ENCODE peak calls at places on chromosomes 7 and 10, in seven cellular contexts. P is A549, C is epithelial cell of esophagus, U is GM23248, O is body of pancreas, I is neural progenitor cell, L is aorta. H is an unnamed sample.

GRCh38 chr7:107712906-107713305 is 31.0 kb upstream of the CBLL1 start:
- DNase-seq in C (peak), I (no peak), L (no peak), O (no peak), P (no peak), U (no peak), H (no peak)

GRCh38 chr10:90856964-90857634 is 740 bp downstream of the HTR7 start:
- DNase-seq in U (peak), L (peak), I (peak), P (no peak), O (no peak), C (peak), H (peak)

GRCh38 chr7:140485463-140486265 is 6.4 kb upstream of the MKRN1 start:
- DNase-seq in C (peak), U (no peak), I (no peak), L (no peak), O (no peak), P (no peak), H (no peak)

GRCh38 chr7:27102578-27103442 is at the start of gene HOXA2:
- DNase-seq in C (no peak), I (peak), L (peak), O (no peak), U (no peak), P (no peak), H (no peak)

GRCh38 chr10:58178811-58179210 is 88.9 kb downstream of the IPMK start:
- DNase-seq in U (peak), I (no peak), C (peak), L (no peak), P (no peak), O (no peak), H (no peak)

GRCh38 chr7:116786791-116787443 is 75.5 kb upstream of the CAPZA2 start:
- DNase-seq in L (no peak), C (peak), P (no peak), O (peak), U (peak), I (peak), H (no peak)

GRCh38 chr7:107659666-107660065 is 962 bp upstream of the SLC26A4 start:
- DNase-seq in O (no peak), I (no peak), C (peak), U (peak), L (no peak), P (no peak), H (no peak)

GRCh38 chr7:130379019-130379418 is 1.3 kb upstream of the CPA1 start:
- DNase-seq in U (no peak), P (no peak), I (no peak), O (peak), C (no peak), L (no peak), H (no peak)

GRCh38 chr7:57201021-57201894 is 69.0 kb upstream of the ZNF479 start:
- DNase-seq in L (no peak), C (no peak), U (no peak), P (no peak), O (no peak), I (no peak), H (no peak)

GRCh38 chr10:88090568-88091214 is 227.3 kb downstream of the PTEN start:
- DNase-seq in I (no peak), U (no peak), O (no peak), P (no peak), L (no peak), C (no peak), H (no peak)

GRCh38 chr7:2417981-2418481 is 14.6 kb downstream of the CHST12 start:
- DNase-seq in I (no peak), P (no peak), U (peak), L (no peak), O (no peak), C (no peak), H (no peak)

GRCh38 chr10:6128591-6129383 is 40.0 kb downstream of the RBM17 start:
- DNase-seq in O (no peak), U (peak), L (peak), P (no peak), C (peak), I (peak), H (peak)

GRCh38 chr10:80122746-80123145 is 9.8 kb upstream of the PLAC9 start:
- DNase-seq in I (no peak), P (no peak), U (peak), O (no peak), C (no peak), L (no peak), H (no peak)

GRCh38 chr10:114600067-114600466 is 58.0 kb downstream of the ABLIM1 start:
- DNase-seq in P (no peak), I (no peak), U (no peak), C (no peak), L (no peak), O (no peak), H (no peak)

GRCh38 chr10:70078329-70078728 is 25.7 kb downstream of the MACROH2A2 start:
- DNase-seq in I (no peak), P (no peak), C (peak), O (no peak), U (no peak), L (no peak), H (no peak)

GRCh38 chr10:61903991-61904350 is 2.5 kb downstream of the ARID5B start:
- DNase-seq in U (peak), O (no peak), P (no peak), L (no peak), C (no peak), I (no peak), H (no peak)

GRCh38 chr10:129971381-129972144 is 7.5 kb upstream of the EBF3 start:
- DNase-seq in C (peak), P (peak), U (peak), L (peak), O (peak), I (peak), H (no peak)

GRCh38 chr7:50791363-50791762 is 8.7 kb upstream of the GRB10 start:
- DNase-seq in I (peak), C (no peak), U (no peak), P (no peak), L (no peak), O (no peak), H (no peak)

GRCh38 chr7:36314491-36314890 is 75.2 kb upstream of the ANLN start:
- DNase-seq in U (no peak), C (no peak), I (no peak), L (no peak), O (no peak), P (no peak), H (no peak)

GRCh38 chr10:3103646-3104045 is 36.3 kb downstream of the PFKP start:
- DNase-seq in U (no peak), P (no peak), I (no peak), C (no peak), O (no peak), L (peak), H (no peak)

GRCh38 chr10:16809074-16809718 is 8.0 kb downstream of the RSU1 start:
- DNase-seq in L (no peak), C (peak), I (peak), P (no peak), O (peak), U (peak), H (peak)

GRCh38 chr10:99579971-99580370 is 40.3 kb downstream of the SLC25A28 start:
- DNase-seq in C (no peak), U (no peak), O (no peak), P (no peak), I (no peak), L (no peak), H (no peak)

GRCh38 chr7:45239486-45239885 is 81.9 kb downstream of the RAMP3 start:
- DNase-seq in C (peak), P (peak), I (no peak), L (no peak), U (peak), O (no peak), H (no peak)

GRCh38 chr10:8026349-8027259 is 27.9 kb upstream of the GATA3 start:
- DNase-seq in C (no peak), I (no peak), L (no peak), O (no peak), P (no peak), U (no peak), H (no peak)
- H3K4me3 ChIP-seq in C (no peak), I (no peak), L (no peak), O (no peak), P (peak), U (peak), H (no peak)

DNA sequence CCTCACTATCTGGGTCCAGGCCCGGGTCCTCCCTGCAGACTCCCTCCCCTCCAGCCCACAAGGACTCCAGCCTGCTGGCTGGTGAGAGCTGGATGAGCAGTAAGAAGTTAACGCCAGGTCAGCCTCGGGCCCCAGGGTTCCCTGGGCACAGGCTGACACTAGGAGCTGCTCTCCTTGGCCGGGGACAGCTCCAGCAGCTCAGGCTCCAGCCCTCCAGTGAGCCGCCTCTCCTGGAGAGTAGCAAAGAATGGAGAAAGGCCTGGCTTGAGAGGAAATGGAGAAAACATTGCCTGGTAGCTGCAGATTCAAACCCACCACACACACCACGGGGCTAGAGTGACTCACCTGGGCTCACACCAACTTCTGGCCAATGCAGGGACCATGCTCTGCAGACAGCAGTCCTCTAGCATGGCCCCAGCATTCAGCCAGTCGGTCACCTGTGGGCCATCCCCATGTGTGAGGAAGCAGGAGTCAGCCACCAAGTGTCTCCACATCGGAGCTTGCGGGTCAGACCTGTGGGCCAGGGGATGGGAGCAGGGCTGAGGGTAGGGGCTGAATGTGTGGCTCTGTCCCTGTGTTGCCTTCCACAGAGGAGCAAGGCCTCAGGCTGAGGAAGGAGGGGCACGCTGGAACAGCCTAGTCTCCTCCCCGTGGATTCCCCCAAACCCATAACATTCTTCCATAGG is 6.5 kb downstream of the SAP25 start:
- DNase-seq in U (peak), P (no peak), L (peak), I (no peak), C (no peak), O (no peak), H (no peak)
- H3K4me3 ChIP-seq in U (no peak), P (no peak), L (no peak), I (no peak), C (no peak), O (no peak), H (no peak)

GRCh38 chr10:23467024-23467423 is 28.1 kb downstream of the OTUD1 start:
- DNase-seq in P (no peak), C (no peak), I (no peak), O (no peak), U (no peak), L (no peak), H (no peak)
- H3K4me3 ChIP-seq in P (no peak), C (no peak), I (no peak), O (no peak), U (no peak), L (no peak), H (no peak)

GRCh38 chr7:15609287-15609686 is 47.5 kb upstream of the AGMO start:
- DNase-seq in O (no peak), L (no peak), P (no peak), U (no peak), C (no peak), I (no peak), H (no peak)

GRCh38 chr7:15607541-15608210 is 45.9 kb upstream of the AGMO start:
- DNase-seq in I (no peak), U (no peak), L (no peak), C (no peak), P (no peak), O (no peak), H (no peak)

GRCh38 chr7:15604166-15604565 is 42.4 kb upstream of the AGMO start:
- DNase-seq in L (no peak), U (no peak), O (no peak), C (no peak), P (no peak), I (no peak), H (no peak)

GRCh38 chr7:15603124-15603523 is 41.3 kb upstream of the AGMO start:
- DNase-seq in U (peak), L (no peak), I (no peak), P (no peak), C (peak), O (no peak), H (no peak)

DNA sequence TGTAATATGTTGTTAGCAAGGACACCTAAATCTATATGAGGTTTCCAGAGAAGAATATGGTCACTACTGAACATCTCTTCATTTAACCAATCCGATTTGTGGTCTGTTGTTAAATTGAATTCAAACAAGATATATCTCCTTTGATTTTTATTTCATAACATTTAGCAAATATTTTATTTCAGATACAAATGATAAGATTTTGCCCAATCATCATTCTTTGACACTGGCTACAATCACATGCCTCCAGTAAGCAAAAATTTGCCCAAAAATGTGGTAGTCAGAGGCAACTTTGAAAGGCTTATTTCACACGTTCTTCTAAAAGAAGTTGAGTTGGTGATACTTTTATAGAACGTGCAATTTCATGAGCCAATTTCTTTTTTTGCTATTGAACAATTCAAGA is 44.7 kb upstream of the AGMO start:
- DNase-seq in I (no peak), O (no peak), P (no peak), L (no peak), U (no peak), C (no peak), H (no peak)
- H3K4me3 ChIP-seq in I (no peak), O (no peak), P (no peak), L (no peak), U (no peak), C (no peak), H (no peak)

DNA sequence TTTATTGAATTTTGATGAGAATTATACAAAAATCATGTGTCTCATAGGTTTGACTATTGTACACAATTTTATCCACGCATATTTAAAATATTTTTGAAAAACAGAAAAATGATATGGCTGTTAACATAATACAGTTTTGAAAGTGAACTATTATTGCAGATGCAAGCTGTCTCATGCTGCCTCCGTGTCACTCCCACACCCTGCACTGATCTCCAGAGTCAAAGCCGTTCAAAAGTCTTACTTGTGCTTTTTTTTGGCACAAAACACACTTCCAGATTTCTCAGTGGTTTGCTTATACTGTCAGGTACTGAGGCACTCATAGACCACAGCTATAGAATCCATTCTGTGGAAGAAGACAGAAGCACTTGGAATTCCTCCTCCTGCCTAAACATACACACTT is 243.1 kb upstream of the ADARB2 start:
- DNase-seq in C (no peak), L (no peak), I (no peak), U (no peak), O (no peak), P (no peak), H (no peak)
- H3K4me3 ChIP-seq in C (no peak), L (no peak), I (no peak), U (no peak), O (no peak), P (no peak), H (no peak)

DNA sequence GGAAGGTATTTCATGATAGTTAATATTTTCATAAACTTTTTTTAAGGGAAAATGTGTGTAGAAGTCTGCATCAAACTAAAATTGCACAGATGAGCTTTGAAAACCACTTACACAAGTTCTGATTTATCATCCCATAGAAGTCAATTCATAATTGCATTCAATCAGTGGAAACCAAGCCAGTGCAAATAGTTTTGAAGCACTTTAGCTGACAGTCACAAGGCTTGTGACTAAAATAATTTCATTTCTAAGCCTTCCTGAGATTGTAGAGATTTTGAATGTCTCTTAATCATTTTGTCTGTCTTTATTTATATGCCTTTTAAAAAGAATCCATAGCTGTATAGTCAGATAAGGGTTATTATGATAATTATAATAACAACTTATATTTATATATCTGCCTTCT is 41.4 kb downstream of the EXOC4 start:
- DNase-seq in P (no peak), C (no peak), I (no peak), O (no peak), U (no peak), L (no peak), H (no peak)
- H3K4me3 ChIP-seq in P (no peak), C (no peak), I (no peak), O (no peak), U (no peak), L (no peak), H (no peak)

GRCh38 chr7:75809396-75809795 is 4.2 kb downstream of the CCL24 start:
- DNase-seq in C (no peak), I (no peak), U (no peak), O (no peak), P (no peak), L (no peak), H (no peak)

GRCh38 chr7:75804705-75805104 is 8.9 kb downstream of the CCL24 start:
- DNase-seq in P (no peak), I (no peak), O (no peak), L (no peak), C (no peak), U (no peak), H (no peak)

GRCh38 chr7:75808106-75808505 is 5.5 kb downstream of the CCL24 start:
- DNase-seq in U (no peak), C (no peak), L (no peak), O (no peak), P (no peak), I (no peak), H (no peak)

GRCh38 chr7:75806560-75807307 is 6.9 kb downstream of the CCL24 start:
- DNase-seq in I (no peak), L (no peak), C (no peak), O (no peak), U (no peak), P (no peak), H (no peak)

GRCh38 chr7:75807452-75807851 is 6.2 kb downstream of the CCL24 start:
- DNase-seq in L (no peak), U (no peak), C (no peak), P (no peak), O (no peak), I (no peak), H (no peak)
- H3K4me3 ChIP-seq in L (no peak), U (no peak), C (no peak), P (no peak), O (no peak), I (no peak), H (no peak)

GRCh38 chr7:102913846-102914245 is 1.0 kb downstream of the LRRC17 start:
- DNase-seq in L (no peak), P (no peak), O (no peak), I (no peak), C (no peak), U (no peak), H (no peak)

GRCh38 chr7:102916426-102916825 is 3.6 kb downstream of the LRRC17 start:
- DNase-seq in P (no peak), U (peak), I (peak), O (no peak), L (no peak), C (peak), H (no peak)

GRCh38 chr7:102914585-102914984 is 1.8 kb downstream of the LRRC17 start:
- DNase-seq in O (peak), C (no peak), U (peak), I (peak), P (no peak), L (peak), H (peak)

GRCh38 chr7:102908676-102909075 is 4.1 kb upstream of the LRRC17 start:
- DNase-seq in O (no peak), U (no peak), I (no peak), P (no peak), C (no peak), L (no peak), H (no peak)

DNA sequence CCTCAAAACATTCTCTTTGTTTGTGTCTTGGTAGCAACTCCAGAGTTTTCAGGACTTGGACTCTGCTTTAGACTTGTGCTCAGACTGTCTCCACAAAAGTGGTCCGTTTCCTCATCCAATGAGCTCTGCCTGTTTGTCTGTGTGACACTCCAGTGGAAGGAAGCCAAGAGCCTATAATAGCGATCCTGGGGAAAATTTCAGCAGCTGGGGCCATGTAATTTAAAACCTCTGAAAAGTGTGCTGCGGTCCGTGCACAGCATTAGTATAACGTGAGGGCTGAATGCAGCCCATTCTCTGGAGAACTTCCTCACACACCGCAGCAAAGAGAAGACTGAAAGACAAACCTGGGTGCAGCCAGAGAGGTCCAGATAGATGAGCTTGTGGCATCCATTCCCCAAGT is at the start of gene LRRC17:
- DNase-seq in C (no peak), I (peak), U (peak), O (no peak), L (no peak), P (no peak), H (peak)
- H3K4me3 ChIP-seq in C (no peak), I (no peak), U (peak), O (no peak), L (peak), P (no peak), H (peak)

GRCh38 chr10:103983367-103983911 is 16.5 kb downstream of the SLK start:
- DNase-seq in P (no peak), O (no peak), I (no peak), L (no peak), C (no peak), U (peak), H (no peak)
- H3K4me3 ChIP-seq in P (no peak), O (no peak), I (no peak), L (no peak), C (no peak), U (no peak), H (no peak)

GRCh38 chr10:44961931-44962750 is 2.5 kb downstream of the RASSF4 start:
- DNase-seq in C (peak), P (no peak), U (no peak), O (no peak), L (no peak), I (no peak), H (no peak)

GRCh38 chr10:44960482-44961230 is 1.1 kb downstream of the RASSF4 start:
- DNase-seq in P (no peak), U (no peak), L (peak), I (no peak), C (no peak), O (no peak), H (no peak)

GRCh38 chr10:44959243-44960097 is at the start of gene RASSF4:
- DNase-seq in P (peak), L (peak), U (peak), O (peak), I (peak), C (peak), H (peak)

GRCh38 chr10:44960098-44960480 is 487 bp downstream of the RASSF4 start:
- DNase-seq in P (no peak), O (no peak), L (no peak), I (peak), U (no peak), C (no peak), H (no peak)

GRCh38 chr10:44961231-44961571 is 1.6 kb downstream of the RASSF4 start:
- DNase-seq in C (no peak), U (no peak), L (no peak), O (no peak), P (no peak), I (no peak), H (no peak)
- H3K4me3 ChIP-seq in C (no peak), U (no peak), L (no peak), O (no peak), P (no peak), I (no peak), H (no peak)

H was measured in testis.